ENCODE peak calls at places on chromosomes 13 and 19, in four cellular contexts. K, X, H and J are unnamed samples.

GRCh38 chr13:113831061-113831460 is 32.8 kb downstream of the GAS6 start:
- DNase-seq in K (no peak), X (no peak), H (no peak), J (no peak)

GRCh38 chr13:92530364-92530763 is 696.2 kb upstream of the GPC6 start:
- DNase-seq in K (no peak), X (no peak), H (no peak), J (no peak)

GRCh38 chr13:102045713-102046112 is 356.1 kb downstream of the FGF14 start:
- DNase-seq in K (no peak), X (no peak), H (no peak), J (no peak)

GRCh38 chr13:38636756-38637155 is 50.1 kb upstream of the FREM2 start:
- DNase-seq in K (no peak), X (no peak), H (no peak), J (no peak)

GRCh38 chr19:28430214-28430613 is 782.7 kb downstream of the UQCRFS1 start:
- DNase-seq in K (no peak), X (no peak), H (no peak), J (no peak)

GRCh38 chr19:33231511-33231910 is 5.9 kb upstream of the SLC7A10 start:
- DNase-seq in K (no peak), X (peak), H (peak), J (no peak)

GRCh38 chr13:34542321-34542720 is 399.7 kb upstream of the NBEA start:
- DNase-seq in K (no peak), X (no peak), H (no peak), J (no peak)

GRCh38 chr19:13633109-13633508 is 126.8 kb upstream of the CACNA1A start:
- DNase-seq in K (no peak), X (peak), H (peak), J (no peak)

GRCh38 chr13:59690857-59691500 is 472.7 kb downstream of the DIAPH3 start:
- DNase-seq in K (no peak), X (peak), H (no peak), J (no peak)

GRCh38 chr19:51750381-51751124 is 1.1 kb downstream of the FPR1 start:
- DNase-seq in K (no peak), X (no peak), H (no peak), J (no peak)

GRCh38 chr13:52097197-52097596 is 31.7 kb downstream of the NEK5 start:
- DNase-seq in K (no peak), X (no peak), H (no peak), J (no peak)

GRCh38 chr19:5480427-5480836 is 25.2 kb downstream of the ZNRF4 start:
- DNase-seq in K (no peak), X (peak), H (no peak), J (peak)

GRCh38 chr13:45416521-45417125 is 1.6 kb downstream of the SLC25A30 start:
- DNase-seq in K (no peak), X (no peak), H (no peak), J (no peak)

GRCh38 chr13:49082653-49083536 is 107.2 kb downstream of the FNDC3A start:
- DNase-seq in K (no peak), X (peak), H (peak), J (peak)

GRCh38 chr13:36344886-36345437 is 1.2 kb downstream of the SPART start:
- DNase-seq in K (peak), X (no peak), H (no peak), J (no peak)

GRCh38 chr19:372306-372890 is 27.8 kb upstream of the MIER2 start:
- DNase-seq in K (peak), X (peak), H (peak), J (no peak)

GRCh38 chr19:6219592-6220290 is 60.0 kb downstream of the MLLT1 start:
- DNase-seq in K (no peak), X (no peak), H (no peak), J (no peak)

GRCh38 chr19:35117017-35117570 is 1.5 kb downstream of the FXYD3 start:
- DNase-seq in K (no peak), X (no peak), H (no peak), J (no peak)

GRCh38 chr13:30895773-30896172 is 10.3 kb upstream of the MEDAG start:
- DNase-seq in K (no peak), X (peak), H (peak), J (no peak)

GRCh38 chr19:2607712-2608601 is 94.5 kb downstream of the GNG7 start:
- DNase-seq in K (no peak), X (no peak), H (no peak), J (peak)

GRCh38 chr19:32881766-32882165 is 12.2 kb upstream of the SLC7A9 start:
- DNase-seq in K (no peak), X (no peak), H (no peak), J (no peak)

GRCh38 chr13:75101997-75102720 is 379.8 kb downstream of the TBC1D4 start:
- DNase-seq in K (no peak), X (peak), H (no peak), J (no peak)

GRCh38 chr13:102799544-102800144 is 725 bp downstream of the BIVM start:
- DNase-seq in K (no peak), X (peak), H (no peak), J (peak)

GRCh38 chr19:48815870-48816501 is 5.2 kb upstream of the BCAT2 start:
- DNase-seq in K (no peak), X (peak), H (no peak), J (peak)

GRCh38 chr13:37878496-37878895 is 8.9 kb upstream of the TRPC4 start:
- DNase-seq in K (no peak), X (peak), H (no peak), J (no peak)

GRCh38 chr19:13060964-13061927 is 41.4 kb downstream of the LYL1 start:
- DNase-seq in K (peak), X (peak), H (no peak), J (peak)

GRCh38 chr13:35720690-35721554 is 244.4 kb upstream of the MAB21L1 start:
- DNase-seq in K (peak), X (peak), H (no peak), J (peak)

GRCh38 chr19:1407662-1408299 is 395 bp downstream of the DAZAP1 start:
- DNase-seq in K (no peak), X (no peak), H (no peak), J (peak)

GRCh38 chr13:33388254-33388998 is 102.9 kb upstream of the STARD13 start:
- DNase-seq in K (no peak), X (peak), H (no peak), J (no peak)
- TF ChIP-seq CTCF in K (no peak), X (no peak), H (no peak), J (no peak)

GRCh38 chr13:81116461-81117282 is 775.7 kb upstream of the SPRY2 start:
- DNase-seq in K (no peak), X (no peak), H (no peak), J (no peak)
- TF ChIP-seq CTCF in K (no peak), X (no peak), H (no peak), J (no peak)

GRCh38 chr13:100560498-100561215 is 27.9 kb downstream of the GGACT start:
- DNase-seq in K (no peak), X (peak), H (no peak), J (no peak)
- TF ChIP-seq CTCF in K (no peak), X (no peak), H (no peak), J (no peak)

GRCh38 chr19:41889896-41890295 is 6.9 kb downstream of the ARHGEF1 start:
- DNase-seq in K (no peak), X (no peak), H (no peak), J (no peak)

GRCh38 chr19:41892173-41892902 is 9.4 kb downstream of the ARHGEF1 start:
- DNase-seq in K (no peak), X (no peak), H (no peak), J (no peak)

GRCh38 chr19:41887711-41888382 is 4.9 kb downstream of the ARHGEF1 start:
- DNase-seq in K (no peak), X (peak), H (no peak), J (peak)

GRCh38 chr19:41886761-41887710 is 4.1 kb downstream of the ARHGEF1 start:
- DNase-seq in K (no peak), X (no peak), H (no peak), J (peak)

DNA sequence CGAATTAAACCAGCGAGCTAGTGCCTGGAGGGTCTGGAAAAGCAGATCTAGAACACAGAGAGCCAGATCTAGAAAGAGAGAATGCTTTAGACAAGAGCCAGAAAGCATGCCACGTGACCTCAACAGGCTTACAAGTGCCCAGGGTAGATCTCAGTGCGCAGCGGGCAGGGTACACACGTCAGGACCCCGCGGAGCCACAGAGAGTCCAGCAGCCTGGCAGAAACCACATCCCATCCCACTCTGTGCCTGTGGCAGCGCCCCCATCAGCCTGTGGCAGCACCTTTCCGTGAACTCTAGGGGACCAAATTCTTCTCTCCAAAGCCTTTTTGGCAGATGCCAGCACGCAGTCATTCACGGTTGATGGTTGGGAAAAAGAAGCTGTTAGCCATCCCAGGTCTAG is 5.9 kb downstream of the ARHGEF1 start:
- DNase-seq in K (no peak), X (no peak), H (no peak), J (no peak)
- TF ChIP-seq CTCF in K (no peak), X (no peak), H (no peak), J (no peak)

GRCh38 chr19:42629191-42629590 is 34.5 kb upstream of the CEACAM8 start:
- DNase-seq in K (no peak), X (peak), H (no peak), J (no peak)

GRCh38 chr19:42634409-42635232 is 39.9 kb upstream of the CEACAM8 start:
- DNase-seq in K (no peak), X (peak), H (no peak), J (peak)

GRCh38 chr19:42635233-42635539 is 40.5 kb upstream of the CEACAM8 start:
- DNase-seq in K (no peak), X (no peak), H (no peak), J (no peak)
- TF ChIP-seq CTCF in K (no peak), X (no peak), H (no peak), J (no peak)

GRCh38 chr19:49986354-49986753 is 25.4 kb upstream of the SIGLEC11 start:
- DNase-seq in K (no peak), X (no peak), H (no peak), J (no peak)

GRCh38 chr19:49984491-49984890 is 23.5 kb upstream of the SIGLEC11 start:
- DNase-seq in K (no peak), X (no peak), H (no peak), J (no peak)

GRCh38 chr19:49981603-49982593 is 20.9 kb upstream of the SIGLEC11 start:
- DNase-seq in K (no peak), X (no peak), H (no peak), J (no peak)

GRCh38 chr19:49985926-49986325 is 25.0 kb upstream of the SIGLEC11 start:
- DNase-seq in K (no peak), X (no peak), H (no peak), J (no peak)

DNA sequence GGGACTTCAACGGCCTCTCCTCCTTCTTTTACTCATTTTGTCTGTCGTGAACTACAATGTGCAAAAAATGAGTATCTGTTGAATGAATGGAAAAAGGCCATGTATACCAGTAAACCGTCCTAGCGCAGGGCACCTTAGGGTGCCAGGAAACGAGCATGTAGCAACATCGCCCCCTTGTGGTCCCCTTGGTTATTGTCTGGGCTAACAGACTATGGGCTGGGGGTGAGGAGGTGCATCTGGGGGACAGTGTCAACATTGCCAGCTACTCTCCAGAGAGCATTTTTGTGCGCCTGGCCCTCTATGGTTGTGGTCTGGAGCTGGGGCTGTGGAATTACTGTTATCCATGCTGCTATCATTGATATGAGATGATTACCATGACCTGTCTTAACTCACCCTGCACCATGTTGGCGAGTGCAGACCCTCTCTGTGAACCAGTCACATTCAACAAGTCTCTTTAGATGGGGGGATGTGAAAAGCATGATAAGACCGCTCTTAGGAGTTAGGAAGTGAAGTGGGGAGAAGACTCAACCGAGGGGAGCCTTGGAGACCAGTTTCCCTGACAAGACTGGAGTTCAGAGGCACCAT is 22.8 kb upstream of the SIGLEC11 start:
- DNase-seq in K (peak), X (peak), H (no peak), J (peak)
- TF ChIP-seq CTCF in K (peak), X (peak), H (peak), J (peak)

DNA sequence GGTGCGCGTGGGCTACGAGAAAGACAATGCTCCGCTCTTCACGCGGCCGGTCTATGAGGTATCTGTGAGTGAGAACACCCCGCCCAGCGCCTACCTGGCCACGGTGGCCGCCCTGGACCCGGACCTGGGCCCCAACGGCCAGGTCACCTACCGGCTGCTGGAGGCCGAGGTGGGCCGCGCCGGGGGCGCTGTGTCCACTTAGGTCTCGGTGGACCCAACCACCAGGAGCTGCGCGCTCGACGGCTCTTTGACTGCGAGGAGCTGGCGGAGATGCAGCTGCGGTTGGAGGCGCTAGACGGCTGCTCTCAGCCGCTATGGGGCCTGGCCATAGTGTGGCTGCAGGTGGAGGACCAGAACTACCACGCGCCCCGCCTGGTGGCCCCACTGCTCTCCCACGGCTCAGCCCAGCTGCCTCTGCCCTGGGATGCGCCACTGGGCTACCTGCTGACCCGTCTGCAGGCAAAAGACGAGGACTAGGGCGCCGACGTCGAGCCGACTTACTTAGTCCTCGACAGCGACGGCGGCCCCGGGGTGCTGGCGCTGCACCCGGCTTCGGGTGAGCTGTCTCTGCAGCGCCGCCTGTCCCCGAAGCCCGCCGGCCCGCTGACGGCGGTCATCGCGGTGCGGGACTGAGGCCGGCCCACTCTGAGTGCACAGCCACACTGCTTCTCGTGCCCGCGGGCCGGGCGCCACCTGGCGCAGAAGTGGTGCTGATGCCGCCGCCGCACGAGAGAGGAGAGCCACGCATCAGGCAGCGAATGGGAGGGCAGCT is 173.0 kb downstream of the OLFM4 start:
- DNase-seq in K (no peak), X (no peak), H (no peak), J (peak)
- TF ChIP-seq CTCF in K (no peak), X (no peak), H (no peak), J (no peak)

GRCh38 chr13:27981006-27981708 is 7.3 kb downstream of the URAD start:
- DNase-seq in K (no peak), X (no peak), H (no peak), J (peak)

GRCh38 chr13:27978301-27978968 is 9.3 kb upstream of the CDX2 start:
- DNase-seq in K (no peak), X (no peak), H (no peak), J (no peak)

GRCh38 chr13:27979001-27979643 is 9.4 kb downstream of the URAD start:
- DNase-seq in K (no peak), X (no peak), H (no peak), J (no peak)

GRCh38 chr13:27980280-27980998 is 8.1 kb downstream of the URAD start:
- DNase-seq in K (no peak), X (no peak), H (no peak), J (peak)

GRCh38 chr13:27979765-27980279 is 8.7 kb downstream of the URAD start:
- DNase-seq in K (no peak), X (no peak), H (no peak), J (no peak)
- TF ChIP-seq CTCF in K (no peak), X (no peak), H (no peak), J (no peak)

DNA sequence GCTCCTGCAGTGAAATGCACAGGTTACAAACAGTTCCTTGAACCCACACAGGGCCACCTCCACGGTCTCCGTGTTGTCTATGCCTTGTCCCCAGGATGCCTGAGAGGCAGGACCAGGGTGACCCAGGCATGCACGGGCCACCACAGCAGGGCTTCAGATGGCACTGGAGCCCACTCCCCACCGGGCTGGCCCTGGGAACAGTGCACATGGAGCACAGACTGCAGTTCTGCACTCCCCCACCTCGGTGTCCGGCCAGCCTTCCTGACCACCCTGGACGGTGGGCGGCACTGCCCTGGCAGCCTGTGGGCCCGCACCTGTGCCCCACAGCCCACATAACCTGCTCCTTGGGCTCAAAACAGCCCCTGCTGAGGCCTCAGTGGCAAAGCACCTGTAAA is 14.3 kb upstream of the SLC35E1 start:
- DNase-seq in K (no peak), X (no peak), H (no peak), J (no peak)
- TF ChIP-seq CTCF in K (no peak), X (no peak), H (no peak), J (no peak)

GRCh38 chr19:41478875-41479756 is 36.2 kb downstream of the ERICH4 start:
- DNase-seq in K (no peak), X (no peak), H (no peak), J (no peak)
- TF ChIP-seq CTCF in K (no peak), X (no peak), H (no peak), J (no peak)